ENCODE peak calls at places on chromosomes 3 and 15, in seven cellular contexts. T is coronary artery, S is GM20000, W is MM.1S, A is HL-60, H is OCI-LY7, K is renal cortical epithelial cell. E is an unnamed sample.
A peak's percentile ranks its signal among the peaks of the same experiment; 100 is the strongest.

GRCh38 chr3:40855871-40856270 is 331.1 kb downstream of the ZNF621 start:
- DNase-seq in T (no peak), S (no peak), W (no peak), A (no peak), H (no peak), K (no peak), E (no peak)

GRCh38 chr15:51750942-51751686 is at the start of gene TMOD2:
- DNase-seq in T (no peak), S (peak; percentile 82), W (peak; percentile 60), A (peak; percentile 30), H (no peak), K (no peak), E (peak; percentile 71)

GRCh38 chr15:57747206-57747605 is 40.7 kb downstream of the POLR2M start:
- DNase-seq in T (no peak), S (no peak), W (no peak), A (peak; percentile 2), H (no peak), K (no peak), E (no peak)

GRCh38 chr3:120102674-120103073 is 8.4 kb upstream of the GSK3B start:
- DNase-seq in T (no peak), S (no peak), W (no peak), A (no peak), H (no peak), K (no peak), E (no peak)

GRCh38 chr3:4821975-4822374 is 157.3 kb upstream of the BHLHE40 start:
- DNase-seq in T (no peak), S (no peak), W (no peak), A (no peak), H (peak; percentile 13), K (no peak), E (no peak)

GRCh38 chr15:77599899-77600298 is 32.8 kb downstream of the LINGO1 start:
- DNase-seq in T (no peak), S (no peak), W (peak; percentile 16), A (peak; percentile 9), H (peak; percentile 63), K (no peak), E (peak; percentile 45)

GRCh38 chr3:22117751-22118346 is 366.8 kb upstream of the ZNF385D start:
- DNase-seq in T (no peak), S (peak; percentile 10), W (peak; percentile 26), A (no peak), H (peak; percentile 38), K (peak; percentile 66), E (peak; percentile 2)

GRCh38 chr3:192642651-192643050 is 84.7 kb downstream of the FGF12 start:
- DNase-seq in T (no peak), S (no peak), W (no peak), A (no peak), H (no peak), K (no peak), E (no peak)

GRCh38 chr15:79657722-79658121 is 225.6 kb downstream of the MINAR1 start:
- DNase-seq in T (no peak), S (no peak), W (no peak), A (no peak), H (no peak), K (no peak), E (no peak)